ENCODE peak calls at places on chromosomes 6 and 20, in four cellular contexts. M is activated CD4-positive, alpha-beta T cell treated with anti-CD3 and anti-CD28 coated beads for 48 hours; L is activated naive CD8-positive, alpha-beta T cell treated with anti-CD3 and anti-CD28 coated beads for 36 hours; K is amniotic stem cell. B is an unnamed sample.
A peak's percentile ranks its signal among the peaks of the same experiment; 100 is the strongest.

GRCh38 chr20:63032026-63032800 is 25.4 kb upstream of the BHLHE23 start:
- DNase-seq in M (no peak), L (no peak), K (no peak), B (no peak)

GRCh38 chr6:153976921-153977693 is 61.9 kb upstream of the OPRM1 start:
- DNase-seq in M (no peak), L (no peak), K (no peak), B (no peak)

GRCh38 chr6:27608916-27609883 is 136.3 kb upstream of the ZNF184 start:
- DNase-seq in M (no peak), L (no peak), K (peak; percentile 16), B (no peak)

GRCh38 chr6:134065706-134066105 is 13.3 kb upstream of the SLC2A12 start:
- DNase-seq in M (peak; percentile 11), L (peak; percentile 8), K (no peak), B (no peak)

GRCh38 chr6:30075987-30076311 is 380 bp upstream of the RNF39 start:
- DNase-seq in M (no peak), L (no peak), K (no peak), B (no peak)

GRCh38 chr6:53526000-53526399 is 18.9 kb downstream of the GCLC start:
- DNase-seq in M (no peak), L (no peak), K (no peak), B (no peak)

GRCh38 chr6:151307501-151307900 is 67.7 kb downstream of the AKAP12 start:
- DNase-seq in M (no peak), L (no peak), K (no peak), B (no peak)

GRCh38 chr6:165986647-165987482 is 180.8 kb downstream of the TBXT start:
- DNase-seq in M (no peak), L (no peak), K (no peak), B (no peak)

GRCh38 chr20:32312718-32313424 is 35.4 kb downstream of the KIF3B start:
- DNase-seq in M (no peak), L (no peak), K (no peak), B (no peak)

B was measured in midbrain.